ENCODE peak calls at places on chromosomes 11 and 22, in nine cellular contexts. B, R, Z, W, Q, G, K, H and L are unnamed samples.

GRCh38 chr22:30444632-30445437 is 19.3 kb downstream of the MTFP1 start:
- DNase-seq in B (peak; percentile 82), R (peak; percentile 43), Z (peak; percentile 61), W (no peak), Q (no peak), G (no peak), K (no peak), H (peak; percentile 82), L (peak; percentile 27)

GRCh38 chr11:48055292-48056132 is 75.2 kb downstream of the PTPRJ start:
- DNase-seq in B (no peak), R (peak; percentile 51), Z (peak; percentile 59), W (no peak), Q (peak; percentile 17), G (peak; percentile 48), K (no peak), H (peak; percentile 32), L (no peak)

GRCh38 chr11:36578458-36578857 is 10.7 kb downstream of the RAG1 start:
- DNase-seq in B (no peak), R (no peak), Z (no peak), W (no peak), Q (no peak), G (no peak), K (no peak), H (no peak), L (no peak)

GRCh38 chr11:30360741-30361140 is 37.8 kb downstream of the ARL14EP start:
- DNase-seq in B (no peak), R (peak; percentile 95), Z (no peak), W (no peak), Q (no peak), G (no peak), K (no peak), H (no peak), L (no peak)

GRCh38 chr11:1729692-1730011 is 20.7 kb downstream of the IFITM10 start:
- DNase-seq in B (no peak), R (no peak), Z (no peak), W (no peak), Q (no peak), G (no peak), K (no peak), H (no peak), L (no peak)

GRCh38 chr11:35347921-35348331 is 71.4 kb downstream of the SLC1A2 start:
- DNase-seq in B (no peak), R (peak; percentile 45), Z (no peak), W (no peak), Q (no peak), G (no peak), K (no peak), H (no peak), L (no peak)

GRCh38 chr11:128407962-128408361 is 179.4 kb downstream of the ETS1 start:
- DNase-seq in B (no peak), R (peak; percentile 40), Z (no peak), W (no peak), Q (no peak), G (no peak), K (peak; percentile 94), H (no peak), L (no peak)

GRCh38 chr11:2458321-2458720 is 13.5 kb downstream of the KCNQ1 start:
- DNase-seq in B (no peak), R (no peak), Z (no peak), W (no peak), Q (no peak), G (no peak), K (no peak), H (no peak), L (no peak)

GRCh38 chr11:45083544-45084087 is 62.8 kb upstream of the PRDM11 start:
- DNase-seq in B (peak; percentile 57), R (peak; percentile 18), Z (no peak), W (no peak), Q (no peak), G (no peak), K (no peak), H (peak; percentile 54), L (no peak)

GRCh38 chr11:118607401-118608267 is at the start of gene PHLDB1:
- DNase-seq in B (peak; percentile 65), R (peak; percentile 44), Z (peak; percentile 51), W (no peak), Q (peak; percentile 49), G (peak; percentile 43), K (no peak), H (peak; percentile 68), L (no peak)

GRCh38 chr11:94007906-94008305 is 13.2 kb upstream of the HEPHL1 start:
- DNase-seq in B (no peak), R (peak; percentile 88), Z (no peak), W (no peak), Q (no peak), G (no peak), K (no peak), H (no peak), L (no peak)

GRCh38 chr11:134531331-134532135 is 119.5 kb upstream of the B3GAT1 start:
- DNase-seq in B (peak; percentile 18), R (no peak), Z (no peak), W (peak; percentile 75), Q (no peak), G (no peak), K (no peak), H (no peak), L (no peak)

GRCh38 chr11:72267956-72268617 is 24.1 kb upstream of the PHOX2A start:
- DNase-seq in B (no peak), R (no peak), Z (no peak), W (no peak), Q (no peak), G (no peak), K (no peak), H (no peak), L (no peak)

GRCh38 chr11:114172871-114173444 is 113.4 kb downstream of the ZBTB16 start:
- DNase-seq in B (no peak), R (no peak), Z (no peak), W (no peak), Q (no peak), G (no peak), K (no peak), H (no peak), L (no peak)

GRCh38 chr22:40510965-40511364 is 125.6 kb downstream of the MRTFA start:
- DNase-seq in B (no peak), R (no peak), Z (no peak), W (no peak), Q (no peak), G (no peak), K (no peak), H (no peak), L (no peak)

GRCh38 chr11:114821626-114822025 is 143.3 kb downstream of the NXPE2 start:
- DNase-seq in B (no peak), R (peak; percentile 2), Z (no peak), W (no peak), Q (no peak), G (no peak), K (no peak), H (no peak), L (no peak)

GRCh38 chr11:86577663-86578636 is 94.5 kb downstream of the ME3 start:
- DNase-seq in B (no peak), R (peak; percentile 90), Z (no peak), W (no peak), Q (no peak), G (no peak), K (peak; percentile 38), H (peak; percentile 5), L (no peak)

GRCh38 chr11:120647681-120648080 is 136.1 kb downstream of the GRIK4 start:
- DNase-seq in B (no peak), R (no peak), Z (no peak), W (no peak), Q (no peak), G (no peak), K (no peak), H (no peak), L (no peak)

GRCh38 chr11:110878513-110878912 is 166.3 kb upstream of the ARHGAP20 start:
- DNase-seq in B (no peak), R (peak; percentile 5), Z (no peak), W (no peak), Q (no peak), G (no peak), K (no peak), H (no peak), L (no peak)

GRCh38 chr11:58395581-58395980 is 11.1 kb downstream of the OR5B3 start:
- DNase-seq in B (no peak), R (no peak), Z (no peak), W (no peak), Q (no peak), G (no peak), K (no peak), H (no peak), L (no peak)

GRCh38 chr11:8721740-8722139 is 39.1 kb downstream of the RPL27A start:
- DNase-seq in B (peak; percentile 21), R (no peak), Z (no peak), W (no peak), Q (no peak), G (no peak), K (no peak), H (no peak), L (no peak)

GRCh38 chr22:49783926-49784629 is 43.6 kb downstream of the BRD1 start:
- DNase-seq in B (no peak), R (no peak), Z (no peak), W (no peak), Q (no peak), G (no peak), K (no peak), H (no peak), L (no peak)

GRCh38 chr11:2578934-2579280 is 120.9 kb downstream of the KCNQ1OT1 start:
- DNase-seq in B (no peak), R (no peak), Z (no peak), W (peak; percentile 48), Q (no peak), G (no peak), K (no peak), H (no peak), L (no peak)

GRCh38 chr11:64878223-64878493 is 263 bp downstream of the EHD1 start:
- DNase-seq in B (no peak), R (no peak), Z (no peak), W (no peak), Q (no peak), G (no peak), K (no peak), H (no peak), L (no peak)